ENCODE peak calls at places on chromosomes 4 and X, in seven cellular contexts. Z is SJSA1; W is aorta; Y is CD8-positive, alpha-beta memory T cell; J is CD8-positive, alpha-beta T cell; Q is iPS DF 6.9; V is adrenal gland. N is an unnamed sample.

GRCh38 chrX:148956352-148956751 is 455.9 kb downstream of the AFF2 start:
- DNase-seq in Z (no peak), W (no peak), Y (no peak), J (no peak), Q (no peak), V (no peak), N (no peak)

GRCh38 chr4:112765317-112765989 is 128.5 kb downstream of the LARP7 start:
- DNase-seq in Z (peak; percentile 27), W (no peak), Y (no peak), J (no peak), Q (no peak), V (no peak), N (no peak)

GRCh38 chr4:108291137-108291536 is 122.4 kb upstream of the LEF1 start:
- DNase-seq in Z (no peak), W (no peak), Y (no peak), J (no peak), Q (no peak), V (no peak), N (no peak)

GRCh38 chr4:13535708-13536361 is 8.5 kb downstream of the NKX3-2 start:
- DNase-seq in Z (no peak), W (no peak), Y (no peak), J (no peak), Q (no peak), V (no peak), N (no peak)

GRCh38 chrX:139560221-139560620 is 29.7 kb downstream of the F9 start:
- DNase-seq in Z (no peak), W (no peak), Y (no peak), J (no peak), Q (no peak), V (no peak), N (no peak)

GRCh38 chr4:52780627-52781354 is 29.6 kb upstream of the ERVMER34-1 start:
- DNase-seq in Z (no peak), W (no peak), Y (no peak), J (no peak), Q (no peak), V (no peak), N (no peak)

GRCh38 chr4:47106561-47106960 is 75.2 kb downstream of the GABRB1 start:
- DNase-seq in Z (no peak), W (no peak), Y (no peak), J (no peak), Q (no peak), V (no peak), N (no peak)

GRCh38 chr4:15376145-15376544 is 51.7 kb upstream of the C1QTNF7 start:
- DNase-seq in Z (no peak), W (no peak), Y (no peak), J (no peak), Q (no peak), V (no peak), N (no peak)

GRCh38 chr4:92677805-92678204 is 374.0 kb downstream of the GRID2 start:
- DNase-seq in Z (no peak), W (no peak), Y (no peak), J (no peak), Q (no peak), V (no peak), N (no peak)

GRCh38 chr4:184096561-184097239 is 121.0 kb downstream of the ENPP6 start:
- DNase-seq in Z (no peak), W (no peak), Y (no peak), J (no peak), Q (no peak), V (no peak), N (no peak)

GRCh38 chrX:136963973-136964372 is 69.8 kb downstream of the GPR101 start:
- DNase-seq in Z (no peak), W (no peak), Y (no peak), J (no peak), Q (no peak), V (no peak), N (no peak)

GRCh38 chrX:94751611-94752010 is 1077.6 kb downstream of the FAM133A start:
- DNase-seq in Z (no peak), W (no peak), Y (no peak), J (no peak), Q (no peak), V (no peak), N (no peak)

GRCh38 chr4:145446184-145446583 is 35.5 kb upstream of the SMAD1 start:
- DNase-seq in Z (no peak), W (no peak), Y (no peak), J (no peak), Q (no peak), V (no peak), N (no peak)

GRCh38 chr4:142314686-142315085 is 531.4 kb downstream of the INPP4B start:
- DNase-seq in Z (no peak), W (no peak), Y (no peak), J (no peak), Q (no peak), V (no peak), N (no peak)

GRCh38 chrX:16394290-16394689 is 227.0 kb downstream of the MAGEB17 start:
- DNase-seq in Z (no peak), W (no peak), Y (no peak), J (no peak), Q (no peak), V (no peak), N (no peak)

GRCh38 chrX:116384406-116384805 is 52.0 kb upstream of the SLC6A14 start:
- DNase-seq in Z (no peak), W (no peak), Y (no peak), J (no peak), Q (no peak), V (no peak), N (peak; percentile 32)

GRCh38 chrX:80513620-80514019 is 93.4 kb downstream of the TENT5D start:
- DNase-seq in Z (no peak), W (no peak), Y (no peak), J (no peak), Q (no peak), V (no peak), N (no peak)

GRCh38 chr4:186015212-186015817 is 53.6 kb upstream of the TLR3 start:
- DNase-seq in Z (no peak), W (no peak), Y (no peak), J (no peak), Q (no peak), V (no peak), N (peak; percentile 31)

GRCh38 chrX:153495362-153495751 is 577 bp downstream of the BGN start:
- DNase-seq in Z (no peak), W (no peak), Y (no peak), J (no peak), Q (no peak), V (no peak), N (peak; percentile 82)

DNA sequence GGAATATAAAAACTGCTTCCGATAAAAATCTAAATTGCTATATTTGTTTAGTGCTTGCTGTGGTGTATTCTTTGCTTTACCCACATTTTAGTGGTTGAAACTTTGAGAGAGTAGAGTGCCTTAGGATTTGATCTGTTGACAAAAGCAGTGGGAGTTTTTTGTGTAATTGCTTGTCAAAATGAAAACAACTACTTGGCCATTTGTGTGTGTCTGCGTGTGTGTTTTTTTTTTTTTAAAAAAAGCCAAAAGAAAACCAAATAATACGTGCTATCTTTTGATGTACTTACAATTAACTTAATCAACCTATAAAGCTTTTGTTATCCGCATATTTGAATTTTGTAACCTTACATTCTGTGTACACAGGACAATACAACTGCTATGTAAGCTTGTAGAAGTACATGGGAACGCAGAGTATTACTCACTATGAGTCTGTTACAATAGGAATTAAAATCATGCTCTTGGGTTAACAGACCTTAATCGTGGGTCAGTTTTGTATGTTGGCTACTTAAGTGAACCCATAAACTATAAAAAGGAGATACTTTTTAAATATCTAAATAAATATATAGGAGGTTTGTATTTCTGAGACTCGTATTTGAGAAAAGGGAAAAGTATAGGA is 353.5 kb downstream of the ARHGAP24 start:
- DNase-seq in Z (peak; percentile 28), W (no peak), Y (no peak), J (no peak), Q (no peak), V (no peak), N (no peak)
- H3K4me1 ChIP-seq in Z (peaks cover 15% of the 10 kb centered on the region), W (peaks cover 4% of the 10 kb centered on the region), Y (no peaks in the 10 kb centered on the region), J (no peaks in the 10 kb centered on the region), Q (peaks cover 8% of the 10 kb centered on the region), V (no peaks in the 10 kb centered on the region), N (peaks cover 7% of the 10 kb centered on the region)

GRCh38 chrX:47191806-47192401 is 1.7 kb upstream of the UBA1 start:
- DNase-seq in Z (no peak), W (peak; percentile 46), Y (no peak), J (no peak), Q (no peak), V (no peak), N (no peak)

GRCh38 chrX:47193475-47194241 is at the start of gene UBA1:
- DNase-seq in Z (peak; percentile 82), W (peak; percentile 98), Y (peak; percentile 84), J (peak; percentile 93), Q (peak; percentile 77), V (peak; percentile 97), N (peak; percentile 98)

GRCh38 chrX:47196098-47196497 is 2.5 kb downstream of the UBA1 start:
- DNase-seq in Z (no peak), W (no peak), Y (no peak), J (no peak), Q (no peak), V (no peak), N (no peak)

GRCh38 chrX:47191331-47191730 is 2.3 kb upstream of the UBA1 start:
- DNase-seq in Z (peak; percentile 15), W (peak; percentile 48), Y (peak; percentile 41), J (peak; percentile 68), Q (no peak), V (no peak), N (no peak)

GRCh38 chrX:47194388-47194787 is 759 bp downstream of the UBA1 start:
- DNase-seq in Z (no peak), W (no peak), Y (no peak), J (no peak), Q (no peak), V (no peak), N (no peak)
- H3K27ac ChIP-seq in Z (peak overlapping the region; percentile 94), W (no peak overlapping the region), Y (peak overlapping the region; percentile 84), J (peak overlapping the region; percentile 81), Q (no peak overlapping the region), V (peak overlapping the region; percentile 98), N (peak overlapping the region; percentile 100)

GRCh38 chrX:10007604-10008003 is 40.4 kb downstream of the CLDN34 start:
- DNase-seq in Z (no peak), W (no peak), Y (no peak), J (no peak), Q (no peak), V (no peak), N (no peak)

GRCh38 chrX:10001496-10001895 is 34.3 kb downstream of the CLDN34 start:
- DNase-seq in Z (no peak), W (no peak), Y (no peak), J (no peak), Q (no peak), V (no peak), N (no peak)

GRCh38 chrX:10006770-10007169 is 39.6 kb downstream of the CLDN34 start:
- DNase-seq in Z (no peak), W (no peak), Y (no peak), J (no peak), Q (no peak), V (no peak), N (no peak)

GRCh38 chrX:10006086-10006485 is 38.9 kb downstream of the CLDN34 start:
- DNase-seq in Z (no peak), W (no peak), Y (no peak), J (no peak), Q (no peak), V (no peak), N (no peak)

GRCh38 chrX:10004832-10005475 is 37.8 kb downstream of the CLDN34 start:
- DNase-seq in Z (no peak), W (no peak), Y (no peak), J (no peak), Q (no peak), V (no peak), N (no peak)
- H3K4me1 ChIP-seq in Z (peaks cover 17% of the 10 kb centered on the region), W (no peaks in the 10 kb centered on the region), Y (no peaks in the 10 kb centered on the region), J (no peaks in the 10 kb centered on the region), Q (no peaks in the 10 kb centered on the region), V (no peaks in the 10 kb centered on the region), N (no peaks in the 10 kb centered on the region)

GRCh38 chr4:5760936-5761480 is 50.0 kb downstream of the EVC start:
- DNase-seq in Z (no peak), W (no peak), Y (no peak), J (no peak), Q (no peak), V (no peak), N (no peak)
- H3K27ac ChIP-seq in Z (no peak overlapping the region), W (no peak overlapping the region), Y (no peak overlapping the region), J (no peak overlapping the region), Q (no peak overlapping the region), V (no peak overlapping the region), N (no peak overlapping the region)

N was measured in right cardiac atrium.